ENCODE peak calls at places on chromosomes 13 and 19, in five cellular contexts. One of them, this sample, is unnamed.

GRCh38 chr19:1173160-1173844 is 766 bp downstream of the SBNO2 start:
- DNase-seq in left ventricle myocardium inferior: no peak
- DNase-seq in tibial nerve: no peak
- DNase-seq in GM10248: no peak
- DNase-seq in progenitor cell of endocrine pancreas: no peak
- DNase-seq in this sample: peak; percentile 39

GRCh38 chr19:42154471-42155323 is 22.5 kb upstream of the POU2F2 start:
- DNase-seq in GM10248: peak; percentile 54
- DNase-seq in left ventricle myocardium inferior: no peak
- DNase-seq in tibial nerve: no peak
- DNase-seq in progenitor cell of endocrine pancreas: no peak
- DNase-seq in this sample: peak; percentile 25

GRCh38 chr13:41224113-41225110 is 30.0 kb upstream of the KBTBD7 start:
- DNase-seq in progenitor cell of endocrine pancreas: no peak
- DNase-seq in tibial nerve: no peak
- DNase-seq in left ventricle myocardium inferior: no peak
- DNase-seq in GM10248: no peak
- DNase-seq in this sample: no peak

GRCh38 chr19:55090564-55090963 is 14.9 kb downstream of the EPS8L1 start:
- DNase-seq in progenitor cell of endocrine pancreas: no peak
- DNase-seq in GM10248: no peak
- DNase-seq in tibial nerve: no peak
- DNase-seq in left ventricle myocardium inferior: no peak
- DNase-seq in this sample: no peak

GRCh38 chr19:54209748-54210494 is 9.3 kb downstream of the RPS9 start:
- DNase-seq in progenitor cell of endocrine pancreas: no peak
- DNase-seq in left ventricle myocardium inferior: peak; percentile 80
- DNase-seq in tibial nerve: peak; percentile 84
- DNase-seq in GM10248: no peak
- DNase-seq in this sample: peak; percentile 52

GRCh38 chr13:74246398-74246975 is 112.3 kb upstream of the KLF12 start:
- DNase-seq in progenitor cell of endocrine pancreas: no peak
- DNase-seq in GM10248: no peak
- DNase-seq in left ventricle myocardium inferior: peak; percentile 18
- DNase-seq in tibial nerve: no peak
- DNase-seq in this sample: peak; percentile 78

GRCh38 chr19:571127-571974 is 1.0 kb upstream of the BSG start:
- DNase-seq in progenitor cell of endocrine pancreas: no peak
- DNase-seq in GM10248: peak; percentile 53
- DNase-seq in tibial nerve: no peak
- DNase-seq in left ventricle myocardium inferior: no peak
- DNase-seq in this sample: peak; percentile 73

GRCh38 chr13:80590551-80590950 is 249.6 kb upstream of the SPRY2 start:
- DNase-seq in progenitor cell of endocrine pancreas: no peak
- DNase-seq in GM10248: no peak
- DNase-seq in tibial nerve: no peak
- DNase-seq in left ventricle myocardium inferior: no peak
- DNase-seq in this sample: no peak

GRCh38 chr13:97468331-97468730 is 34.4 kb downstream of the RAP2A start:
- DNase-seq in GM10248: no peak
- DNase-seq in tibial nerve: no peak
- DNase-seq in left ventricle myocardium inferior: no peak
- DNase-seq in progenitor cell of endocrine pancreas: no peak
- DNase-seq in this sample: no peak

GRCh38 chr13:90732049-90732448 is 615.4 kb upstream of the MIR17HG start:
- DNase-seq in left ventricle myocardium inferior: no peak
- DNase-seq in GM10248: no peak
- DNase-seq in tibial nerve: no peak
- DNase-seq in progenitor cell of endocrine pancreas: no peak
- DNase-seq in this sample: peak; percentile 2

GRCh38 chr13:85411608-85412007 is 387.6 kb downstream of the SLITRK6 start:
- DNase-seq in tibial nerve: no peak
- DNase-seq in GM10248: no peak
- DNase-seq in left ventricle myocardium inferior: no peak
- DNase-seq in progenitor cell of endocrine pancreas: no peak
- DNase-seq in this sample: no peak

GRCh38 chr13:36418022-36418805 is 14.1 kb upstream of the CCNA1 start:
- DNase-seq in GM10248: no peak
- DNase-seq in left ventricle myocardium inferior: no peak
- DNase-seq in tibial nerve: no peak
- DNase-seq in progenitor cell of endocrine pancreas: no peak
- DNase-seq in this sample: no peak

GRCh38 chr13:94061316-94061715 is 418.2 kb downstream of the DCT start:
- DNase-seq in progenitor cell of endocrine pancreas: no peak
- DNase-seq in left ventricle myocardium inferior: no peak
- DNase-seq in GM10248: no peak
- DNase-seq in tibial nerve: no peak
- DNase-seq in this sample: no peak

GRCh38 chr19:16296713-16297112 is 27.9 kb upstream of the KLF2 start:
- DNase-seq in tibial nerve: no peak
- DNase-seq in progenitor cell of endocrine pancreas: no peak
- DNase-seq in GM10248: no peak
- DNase-seq in left ventricle myocardium inferior: no peak
- DNase-seq in this sample: no peak

GRCh38 chr19:23817519-23817918 is 58.8 kb upstream of the ZNF681 start:
- DNase-seq in left ventricle myocardium inferior: no peak
- DNase-seq in tibial nerve: no peak
- DNase-seq in progenitor cell of endocrine pancreas: no peak
- DNase-seq in GM10248: no peak
- DNase-seq in this sample: peak; percentile 73

GRCh38 chr13:74290324-74290773 is 156.1 kb upstream of the KLF12 start:
- DNase-seq in progenitor cell of endocrine pancreas: no peak
- DNase-seq in tibial nerve: no peak
- DNase-seq in left ventricle myocardium inferior: no peak
- DNase-seq in GM10248: peak; percentile 8
- DNase-seq in this sample: peak; percentile 63

GRCh38 chr19:19185853-19186728 is 5.9 kb downstream of the BORCS8 start:
- DNase-seq in GM10248: no peak
- DNase-seq in progenitor cell of endocrine pancreas: peak; percentile 31
- DNase-seq in tibial nerve: no peak
- DNase-seq in left ventricle myocardium inferior: no peak
- DNase-seq in this sample: peak; percentile 64

GRCh38 chr19:7679017-7679720 is 1.5 kb upstream of the TRAPPC5 start:
- DNase-seq in left ventricle myocardium inferior: no peak
- DNase-seq in GM10248: peak; percentile 79
- DNase-seq in tibial nerve: no peak
- DNase-seq in progenitor cell of endocrine pancreas: no peak
- DNase-seq in this sample: peak; percentile 84

GRCh38 chr19:58001895-58002369 is 688 bp downstream of the ZNF606 start:
- DNase-seq in progenitor cell of endocrine pancreas: no peak
- DNase-seq in GM10248: peak; percentile 27
- DNase-seq in tibial nerve: no peak
- DNase-seq in left ventricle myocardium inferior: no peak
- DNase-seq in this sample: peak; percentile 45

GRCh38 chr13:30301827-30302226 is 5.5 kb downstream of the KATNAL1 start:
- DNase-seq in tibial nerve: no peak
- DNase-seq in progenitor cell of endocrine pancreas: no peak
- DNase-seq in GM10248: no peak
- DNase-seq in left ventricle myocardium inferior: no peak
- DNase-seq in this sample: no peak

GRCh38 chr19:53013621-53014020 is at the start of gene ERVV-1:
- DNase-seq in tibial nerve: no peak
- DNase-seq in GM10248: no peak
- DNase-seq in progenitor cell of endocrine pancreas: no peak
- DNase-seq in left ventricle myocardium inferior: no peak
- DNase-seq in this sample: no peak

GRCh38 chr19:1624458-1624857 is 19.2 kb upstream of the UQCR11 start:
- DNase-seq in tibial nerve: no peak
- DNase-seq in left ventricle myocardium inferior: peak; percentile 31
- DNase-seq in GM10248: peak; percentile 69
- DNase-seq in progenitor cell of endocrine pancreas: peak; percentile 42
- DNase-seq in this sample: peak; percentile 77

GRCh38 chr13:28854657-28855056 is 34.5 kb downstream of the MTUS2 start:
- DNase-seq in tibial nerve: no peak
- DNase-seq in progenitor cell of endocrine pancreas: no peak
- DNase-seq in GM10248: no peak
- DNase-seq in left ventricle myocardium inferior: no peak
- DNase-seq in this sample: no peak

GRCh38 chr19:22945560-22945959 is 57.4 kb downstream of the ZNF728 start:
- DNase-seq in tibial nerve: no peak
- DNase-seq in progenitor cell of endocrine pancreas: no peak
- DNase-seq in left ventricle myocardium inferior: no peak
- DNase-seq in GM10248: no peak
- DNase-seq in this sample: peak; percentile 15

GRCh38 chr13:46614582-46614981 is 61.6 kb downstream of the LRCH1 start:
- DNase-seq in GM10248: no peak
- DNase-seq in progenitor cell of endocrine pancreas: no peak
- DNase-seq in left ventricle myocardium inferior: no peak
- DNase-seq in tibial nerve: no peak
- DNase-seq in this sample: no peak
- TF ChIP-seq CTCF in GM10248: no peak
- TF ChIP-seq CTCF in progenitor cell of endocrine pancreas: no peak
- TF ChIP-seq CTCF in left ventricle myocardium inferior: peak; percentile 33
- TF ChIP-seq CTCF in tibial nerve: no peak
- TF ChIP-seq CTCF in this sample: no peak

GRCh38 chr19:5870986-5871394 is 650 bp upstream of the FUT5 start:
- DNase-seq in GM10248: no peak
- DNase-seq in tibial nerve: no peak
- DNase-seq in progenitor cell of endocrine pancreas: no peak
- DNase-seq in left ventricle myocardium inferior: no peak
- DNase-seq in this sample: no peak
- TF ChIP-seq CTCF in GM10248: no peak
- TF ChIP-seq CTCF in tibial nerve: no peak
- TF ChIP-seq CTCF in progenitor cell of endocrine pancreas: no peak
- TF ChIP-seq CTCF in left ventricle myocardium inferior: no peak
- TF ChIP-seq CTCF in this sample: no peak

DNA sequence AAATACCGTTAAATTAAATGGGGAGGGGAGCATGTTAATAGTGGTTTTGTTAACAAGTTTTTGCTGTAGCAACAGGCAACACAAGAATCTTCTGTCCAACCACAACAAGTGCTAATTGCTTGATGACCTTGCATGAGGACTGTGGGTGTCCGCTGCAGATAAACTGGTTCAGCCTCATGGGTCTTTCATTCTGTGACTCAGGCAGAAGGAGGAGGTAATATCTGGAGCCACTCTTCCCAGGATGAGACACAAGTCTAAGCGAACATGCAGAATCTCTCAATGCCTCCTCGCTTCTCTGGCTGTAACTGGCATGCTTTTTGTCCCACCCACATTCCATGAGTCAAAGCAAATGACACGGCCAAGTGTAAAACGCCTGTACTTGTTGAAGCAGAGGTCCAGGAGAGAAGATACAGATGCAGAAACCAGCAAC is 56.6 kb upstream of the MYO16 start:
- DNase-seq in tibial nerve: no peak
- DNase-seq in progenitor cell of endocrine pancreas: no peak
- DNase-seq in left ventricle myocardium inferior: no peak
- DNase-seq in GM10248: no peak
- DNase-seq in this sample: no peak
- TF ChIP-seq CTCF in tibial nerve: no peak
- TF ChIP-seq CTCF in progenitor cell of endocrine pancreas: no peak
- TF ChIP-seq CTCF in left ventricle myocardium inferior: no peak
- TF ChIP-seq CTCF in GM10248: no peak
- TF ChIP-seq CTCF in this sample: no peak

DNA sequence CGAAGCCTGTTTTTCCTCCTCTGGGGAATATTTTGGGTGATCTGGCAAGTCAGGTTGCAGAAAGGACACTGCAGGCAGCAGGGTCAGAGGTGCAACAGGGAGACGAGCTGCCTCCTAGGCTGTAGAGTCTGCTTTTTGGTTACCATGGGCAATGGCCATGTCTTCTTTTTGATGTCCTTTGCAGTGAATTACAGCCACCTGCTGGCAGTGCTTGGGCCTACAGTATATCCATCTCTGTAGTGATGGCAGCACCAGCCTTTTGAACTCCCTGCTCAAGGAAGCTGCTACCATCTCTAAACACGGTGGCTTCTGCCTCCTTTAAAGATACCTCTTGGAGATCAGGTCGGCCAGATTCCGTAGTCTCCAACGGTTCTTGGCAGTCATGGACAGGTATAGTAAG is 73.9 kb downstream of the WTIP start:
- DNase-seq in tibial nerve: no peak
- DNase-seq in left ventricle myocardium inferior: no peak
- DNase-seq in GM10248: no peak
- DNase-seq in progenitor cell of endocrine pancreas: no peak
- DNase-seq in this sample: peak; percentile 25
- TF ChIP-seq CTCF in tibial nerve: no peak
- TF ChIP-seq CTCF in left ventricle myocardium inferior: peak; percentile 29
- TF ChIP-seq CTCF in GM10248: peak; percentile 9
- TF ChIP-seq CTCF in progenitor cell of endocrine pancreas: peak; percentile 48
- TF ChIP-seq CTCF in this sample: no peak

GRCh38 chr13:44573071-44573470 is 3.1 kb downstream of the TSC22D1 start:
- DNase-seq in tibial nerve: no peak
- DNase-seq in GM10248: no peak
- DNase-seq in left ventricle myocardium inferior: no peak
- DNase-seq in progenitor cell of endocrine pancreas: no peak
- DNase-seq in this sample: no peak

GRCh38 chr13:44574466-44574855 is 1.7 kb downstream of the TSC22D1 start:
- DNase-seq in left ventricle myocardium inferior: no peak
- DNase-seq in progenitor cell of endocrine pancreas: no peak
- DNase-seq in GM10248: no peak
- DNase-seq in tibial nerve: no peak
- DNase-seq in this sample: no peak

GRCh38 chr13:44575035-44575434 is 1.1 kb downstream of the TSC22D1 start:
- DNase-seq in tibial nerve: no peak
- DNase-seq in left ventricle myocardium inferior: no peak
- DNase-seq in progenitor cell of endocrine pancreas: no peak
- DNase-seq in GM10248: no peak
- DNase-seq in this sample: no peak

GRCh38 chr13:44575741-44576395 is at the start of gene TSC22D1:
- DNase-seq in GM10248: peak; percentile 42
- DNase-seq in progenitor cell of endocrine pancreas: peak; percentile 23
- DNase-seq in left ventricle myocardium inferior: peak; percentile 42
- DNase-seq in tibial nerve: peak; percentile 21
- DNase-seq in this sample: peak; percentile 81

GRCh38 chr13:44573790-44574465 is 2.2 kb downstream of the TSC22D1 start:
- DNase-seq in progenitor cell of endocrine pancreas: no peak
- DNase-seq in left ventricle myocardium inferior: no peak
- DNase-seq in tibial nerve: no peak
- DNase-seq in GM10248: peak; percentile 25
- DNase-seq in this sample: peak; percentile 32
- TF ChIP-seq CTCF in progenitor cell of endocrine pancreas: peak; percentile 52
- TF ChIP-seq CTCF in left ventricle myocardium inferior: peak; percentile 29
- TF ChIP-seq CTCF in tibial nerve: no peak
- TF ChIP-seq CTCF in GM10248: peak; percentile 15
- TF ChIP-seq CTCF in this sample: no peak

This sample was measured in activated CD8-positive, alpha-beta T cell treated with anti-CD3 and anti-CD28 coated beads for 36 hours.